ENCODE peak calls at places on chromosomes 2 and 18, in eight cellular contexts. K, A, H, Q, J, T, I and S are unnamed samples.

GRCh38 chr2:68900496-68901198 is 29.4 kb upstream of the BMP10 start:
- DNase-seq in K (no peak), A (no peak), H (no peak), Q (no peak), J (no peak), T (no peak), I (no peak), S (no peak)

GRCh38 chr18:50268022-50268747 is 1.9 kb upstream of the CFAP53 start:
- DNase-seq in K (no peak), A (peak), H (peak), Q (peak), J (peak), T (peak), I (peak), S (peak)

GRCh38 chr2:240412211-240412830 is 23.1 kb upstream of the GPC1 start:
- DNase-seq in K (no peak), A (no peak), H (no peak), Q (peak), J (no peak), T (peak), I (no peak), S (no peak)

GRCh38 chr2:14126846-14127245 is 505.7 kb upstream of the LRATD1 start:
- DNase-seq in K (no peak), A (no peak), H (no peak), Q (no peak), J (no peak), T (no peak), I (no peak), S (no peak)

GRCh38 chr2:16015210-16015902 is 75.0 kb downstream of the MYCN start:
- DNase-seq in K (no peak), A (no peak), H (no peak), Q (no peak), J (no peak), T (no peak), I (no peak), S (no peak)

GRCh38 chr18:78789850-78790249 is 189.8 kb upstream of the SALL3 start:
- DNase-seq in K (no peak), A (no peak), H (no peak), Q (no peak), J (no peak), T (no peak), I (no peak), S (no peak)

GRCh38 chr2:43265006-43265770 is 38.8 kb upstream of the ZFP36L2 start:
- DNase-seq in K (no peak), A (no peak), H (no peak), Q (no peak), J (no peak), T (no peak), I (peak), S (no peak)

GRCh38 chr2:15720561-15721307 is 129.1 kb downstream of the DDX1 start:
- DNase-seq in K (no peak), A (no peak), H (no peak), Q (no peak), J (no peak), T (no peak), I (no peak), S (no peak)

GRCh38 chr18:44798433-44799048 is 117.9 kb downstream of the SETBP1 start:
- DNase-seq in K (no peak), A (no peak), H (no peak), Q (no peak), J (no peak), T (peak), I (no peak), S (no peak)

GRCh38 chr18:7234061-7234460 is 3.2 kb downstream of the LRRC30 start:
- DNase-seq in K (no peak), A (no peak), H (no peak), Q (peak), J (no peak), T (no peak), I (peak), S (no peak)

GRCh38 chr2:70988151-70988550 is 6.5 kb downstream of the TEX261 start:
- DNase-seq in K (no peak), A (no peak), H (no peak), Q (no peak), J (no peak), T (no peak), I (no peak), S (no peak)

GRCh38 chr2:74039611-74040010 is 54.9 kb downstream of the TET3 start:
- DNase-seq in K (no peak), A (no peak), H (no peak), Q (no peak), J (no peak), T (no peak), I (no peak), S (no peak)

GRCh38 chr2:169106563-169107545 is 37.5 kb downstream of the DHRS9 start:
- DNase-seq in K (no peak), A (no peak), H (no peak), Q (no peak), J (no peak), T (no peak), I (no peak), S (no peak)

GRCh38 chr2:241579281-241579680 is 20.7 kb downstream of the BOK start:
- DNase-seq in K (no peak), A (no peak), H (no peak), Q (no peak), J (no peak), T (no peak), I (no peak), S (no peak)

GRCh38 chr2:218832520-218832919 is 917 bp upstream of the PRKAG3 start:
- DNase-seq in K (no peak), A (no peak), H (no peak), Q (peak), J (no peak), T (no peak), I (peak), S (no peak)

GRCh38 chr2:44250376-44250775 is 24.9 kb upstream of the SLC3A1 start:
- DNase-seq in K (no peak), A (no peak), H (no peak), Q (no peak), J (no peak), T (no peak), I (no peak), S (no peak)

GRCh38 chr2:99488587-99488998 is 1.2 kb downstream of the REV1 start:
- DNase-seq in K (no peak), A (no peak), H (peak), Q (no peak), J (peak), T (no peak), I (no peak), S (no peak)

GRCh38 chr2:9424447-9425164 is 1.2 kb downstream of the CPSF3 start:
- DNase-seq in K (no peak), A (no peak), H (no peak), Q (no peak), J (no peak), T (no peak), I (no peak), S (no peak)

GRCh38 chr2:80335411-80335810 is 30.9 kb upstream of the LRRTM1 start:
- DNase-seq in K (no peak), A (no peak), H (no peak), Q (no peak), J (no peak), T (no peak), I (no peak), S (no peak)

GRCh38 chr18:44882163-44882881 is 201.6 kb downstream of the SETBP1 start:
- DNase-seq in K (no peak), A (no peak), H (no peak), Q (no peak), J (no peak), T (no peak), I (peak), S (no peak)

GRCh38 chr2:65436169-65436824 is 3.9 kb upstream of the SPRED2 start:
- DNase-seq in K (peak), A (no peak), H (peak), Q (peak), J (peak), T (peak), I (peak), S (peak)

GRCh38 chr2:190550137-190550536 is 15.6 kb upstream of the NEMP2 start:
- DNase-seq in K (no peak), A (no peak), H (no peak), Q (no peak), J (no peak), T (no peak), I (no peak), S (no peak)

GRCh38 chr2:237435844-237436590 is 22.1 kb upstream of the COL6A3 start:
- DNase-seq in K (no peak), A (no peak), H (no peak), Q (no peak), J (peak), T (no peak), I (peak), S (no peak)

GRCh38 chr2:11354363-11355154 is 10.1 kb upstream of the ROCK2 start:
- DNase-seq in K (no peak), A (no peak), H (no peak), Q (no peak), J (no peak), T (no peak), I (no peak), S (no peak)

GRCh38 chr2:121429119-121429903 is 101.4 kb upstream of the RNU4ATAC start:
- DNase-seq in K (no peak), A (no peak), H (no peak), Q (no peak), J (peak), T (no peak), I (no peak), S (no peak)

GRCh38 chr2:23133196-23133595 is 251.8 kb upstream of the KLHL29 start:
- DNase-seq in K (no peak), A (no peak), H (no peak), Q (no peak), J (no peak), T (no peak), I (no peak), S (no peak)

GRCh38 chr18:905948-906415 is 1.3 kb downstream of the ADCYAP1 start:
- DNase-seq in K (no peak), A (no peak), H (no peak), Q (no peak), J (no peak), T (no peak), I (no peak), S (no peak)

GRCh38 chr2:9753276-9753600 is 90.0 kb upstream of the TAF1B start:
- DNase-seq in K (peak), A (no peak), H (peak), Q (no peak), J (peak), T (peak), I (no peak), S (no peak)

GRCh38 chr2:26483957-26484565 is 6.1 kb upstream of the OTOF start:
- DNase-seq in K (no peak), A (no peak), H (no peak), Q (peak), J (no peak), T (no peak), I (no peak), S (no peak)

GRCh38 chr2:113827426-113827825 is 62.5 kb upstream of the ACTR3 start:
- DNase-seq in K (no peak), A (no peak), H (no peak), Q (no peak), J (no peak), T (no peak), I (no peak), S (no peak)

GRCh38 chr2:63977904-63978303 is 41.3 kb downstream of the VPS54 start:
- DNase-seq in K (no peak), A (no peak), H (no peak), Q (no peak), J (no peak), T (no peak), I (no peak), S (no peak)

GRCh38 chr18:6373187-6373586 is 41.5 kb downstream of the L3MBTL4 start:
- DNase-seq in K (no peak), A (no peak), H (no peak), Q (no peak), J (no peak), T (no peak), I (no peak), S (no peak)

GRCh38 chr2:68734688-68735525 is at the start of gene ARHGAP25:
- DNase-seq in K (no peak), A (no peak), H (peak), Q (no peak), J (no peak), T (no peak), I (peak), S (no peak)

GRCh38 chr18:22348521-22349316 is 69.0 kb downstream of the CTAGE1 start:
- DNase-seq in K (no peak), A (no peak), H (peak), Q (no peak), J (peak), T (peak), I (peak), S (no peak)

GRCh38 chr18:33870059-33870458 is 292.0 kb downstream of the ASXL3 start:
- DNase-seq in K (no peak), A (no peak), H (no peak), Q (no peak), J (peak), T (no peak), I (no peak), S (no peak)

GRCh38 chr2:174522553-174522952 is 35.7 kb upstream of the GPR155 start:
- DNase-seq in K (no peak), A (no peak), H (no peak), Q (no peak), J (peak), T (no peak), I (no peak), S (no peak)

GRCh38 chr2:184524551-184525382 is 73.6 kb upstream of the ZNF804A start:
- DNase-seq in K (no peak), A (no peak), H (no peak), Q (no peak), J (no peak), T (no peak), I (no peak), S (no peak)

GRCh38 chr2:233288663-233289062 is 19.0 kb upstream of the SAG start:
- DNase-seq in K (no peak), A (no peak), H (no peak), Q (no peak), J (no peak), T (no peak), I (no peak), S (no peak)

GRCh38 chr2:27569398-27569797 is 13.4 kb upstream of the ZNF512 start:
- DNase-seq in K (no peak), A (no peak), H (no peak), Q (no peak), J (peak), T (no peak), I (no peak), S (no peak)

GRCh38 chr2:179877601-179878364 is 16.4 kb upstream of the ZNF385B start:
- DNase-seq in K (no peak), A (no peak), H (no peak), Q (no peak), J (peak), T (no peak), I (no peak), S (no peak)

GRCh38 chr18:48136051-48136543 is 205.6 kb upstream of the SMAD2 start:
- DNase-seq in K (no peak), A (no peak), H (peak), Q (peak), J (no peak), T (peak), I (no peak), S (no peak)
- H3K27ac ChIP-seq in K (no peak), A (no peak), H (peak), Q (no peak), J (no peak), T (peak), I (no peak), S (no peak)

GRCh38 chr2:102486941-102487702 is 14.1 kb downstream of the SLC9A4 start:
- DNase-seq in K (no peak), A (no peak), H (no peak), Q (no peak), J (no peak), T (no peak), I (no peak), S (no peak)
- H3K27ac ChIP-seq in K (no peak), A (no peak), H (no peak), Q (no peak), J (no peak), T (no peak), I (no peak), S (no peak)

DNA sequence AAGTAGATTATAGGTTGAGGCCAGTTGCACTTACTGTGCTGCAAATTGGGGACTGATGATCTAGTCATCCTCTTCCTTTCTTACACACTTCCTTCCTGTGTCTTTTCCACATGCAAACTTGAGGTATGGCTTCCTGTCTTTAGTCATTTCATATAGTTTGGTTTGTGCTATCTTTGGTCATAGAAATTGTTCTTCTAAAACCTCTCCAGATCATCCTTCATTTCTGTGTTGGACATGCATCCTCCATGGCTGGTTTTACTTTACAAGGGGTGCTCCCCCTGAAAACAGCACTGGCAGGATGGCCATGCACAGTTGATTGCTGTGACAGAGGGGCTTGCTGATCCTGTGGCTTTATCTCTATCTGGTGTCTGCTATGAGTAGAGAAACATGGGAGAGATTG is 36.5 kb downstream of the MGAT5 start:
- DNase-seq in K (no peak), A (no peak), H (no peak), Q (no peak), J (no peak), T (no peak), I (no peak), S (no peak)
- H3K27ac ChIP-seq in K (no peak), A (no peak), H (no peak), Q (no peak), J (no peak), T (no peak), I (no peak), S (no peak)

GRCh38 chr2:96616128-96616527 is 22.0 kb downstream of the KANSL3 start:
- DNase-seq in K (no peak), A (no peak), H (no peak), Q (no peak), J (no peak), T (no peak), I (no peak), S (no peak)
- H3K27ac ChIP-seq in K (no peak), A (no peak), H (no peak), Q (peak), J (no peak), T (no peak), I (no peak), S (no peak)

DNA sequence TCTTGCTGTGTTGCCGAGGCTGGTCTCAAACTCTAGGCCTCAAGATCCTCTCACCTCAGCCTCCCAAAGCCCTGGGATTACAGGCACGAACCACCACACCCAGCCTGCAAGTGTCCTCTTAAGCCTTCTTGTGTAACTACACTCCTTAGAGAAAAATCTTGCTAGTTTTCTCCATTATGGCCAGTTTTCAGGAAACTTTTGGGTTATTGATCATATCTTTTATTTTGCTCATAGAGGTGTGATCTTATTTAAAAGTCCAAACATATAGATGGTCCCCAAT is 2.4 kb downstream of the SOCS6 start:
- DNase-seq in K (no peak), A (no peak), H (no peak), Q (no peak), J (no peak), T (no peak), I (no peak), S (no peak)
- H3K27ac ChIP-seq in K (peak), A (no peak), H (peak), Q (peak), J (peak), T (peak), I (no peak), S (no peak)